ENCODE peak calls at places on chromosomes 11 and 22, in five cellular contexts. A, G, X, V and M are unnamed samples.

GRCh38 chr22:25536578-25536977 is 27.9 kb upstream of the GRK3 start:
- DNase-seq in A (no peak), V (no peak), X (no peak), G (no peak), M (no peak)

GRCh38 chr11:61072316-61073109 is 29.8 kb upstream of the CD5 start:
- DNase-seq in V (no peak), X (no peak), A (no peak), G (no peak), M (no peak)

GRCh38 chr11:129593098-129593497 is 217.4 kb downstream of the BARX2 start:
- DNase-seq in G (no peak), A (no peak), V (no peak), X (no peak), M (peak)

GRCh38 chr11:62431171-62431895 is 12.5 kb downstream of the SCGB1A1 start:
- DNase-seq in A (no peak), V (no peak), G (no peak), X (no peak), M (no peak)

GRCh38 chr11:87038235-87038960 is 664 bp downstream of the TMEM135 start:
- DNase-seq in G (no peak), V (no peak), X (no peak), A (peak), M (peak)

GRCh38 chr11:61697093-61697492 is 16.9 kb downstream of the DAGLA start:
- DNase-seq in V (no peak), G (no peak), X (no peak), A (no peak), M (peak)

GRCh38 chr11:40732107-40732506 is 727.3 kb downstream of the LRRC4C start:
- DNase-seq in V (no peak), A (no peak), G (no peak), X (no peak), M (no peak)

GRCh38 chr11:107457558-107458271 is at the start of gene CWF19L2:
- DNase-seq in V (peak), X (peak), A (peak), G (peak), M (peak)

GRCh38 chr11:57639321-57640067 is 10.2 kb downstream of the YPEL4 start:
- DNase-seq in X (peak), V (no peak), G (no peak), A (peak), M (no peak)

GRCh38 chr11:47257518-47258316 is at the start of gene NR1H3:
- DNase-seq in A (peak), X (peak), G (no peak), V (peak), M (peak)

GRCh38 chr22:44870021-44870420 is 117.6 kb downstream of the ARHGAP8 start:
- DNase-seq in X (no peak), A (no peak), V (peak), G (peak), M (peak)

GRCh38 chr11:28505216-28505615 is 397.0 kb downstream of the METTL15 start:
- DNase-seq in X (no peak), A (no peak), V (no peak), G (no peak), M (peak)

GRCh38 chr22:37559901-37560681 is at the start of gene CDC42EP1:
- DNase-seq in V (peak), A (peak), G (no peak), X (no peak), M (peak)

GRCh38 chr22:39226353-39226752 is 18.4 kb downstream of the PDGFB start:
- DNase-seq in X (no peak), V (no peak), G (no peak), A (no peak), M (no peak)

GRCh38 chr11:76672431-76673163 is 2.0 kb upstream of the LRRC32 start:
- DNase-seq in V (no peak), A (no peak), G (no peak), X (no peak), M (no peak)
- TF ChIP-seq JUND in V (no peak), A (no peak), G (no peak), X (no peak), M (no peak)

DNA sequence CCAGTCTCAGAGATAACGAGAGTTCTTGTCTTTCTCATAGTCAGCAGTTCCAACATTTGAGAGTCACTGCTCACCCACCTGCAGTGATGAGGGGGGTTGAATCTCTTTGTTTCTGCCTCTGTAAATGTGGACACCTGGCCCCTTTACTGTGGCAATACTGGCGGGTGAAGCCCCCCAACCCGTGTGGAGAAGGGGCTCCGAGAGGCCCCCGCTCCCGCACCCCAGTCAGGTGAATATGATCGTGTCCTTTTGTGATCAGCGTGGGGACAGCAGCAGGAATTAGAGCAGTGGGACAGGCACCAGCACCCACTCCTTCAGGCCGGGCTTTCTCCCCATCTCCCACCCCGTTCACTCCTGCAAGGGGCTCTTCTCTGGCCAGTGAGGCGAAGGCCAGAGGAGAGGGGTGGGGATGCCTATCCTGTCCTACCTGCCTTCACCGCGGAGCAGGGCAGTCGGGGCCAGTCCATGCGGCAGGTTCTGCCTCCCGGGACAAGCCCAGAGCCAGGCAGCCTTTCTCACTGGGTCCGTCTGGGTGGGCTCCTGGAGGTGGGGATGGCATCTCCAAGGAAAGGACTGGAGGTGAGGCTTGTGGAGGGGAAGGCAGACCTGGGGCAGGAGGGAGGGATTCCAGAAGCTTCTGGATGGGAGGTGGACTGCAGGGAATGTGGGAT is 12.7 kb upstream of the CELSR1 start:
- DNase-seq in G (no peak), V (no peak), A (no peak), X (no peak), M (no peak)
- TF ChIP-seq JUND in G (no peak), V (no peak), A (no peak), X (no peak), M (no peak)

GRCh38 chr22:21078916-21079315 is 33.2 kb downstream of the LRRC74B start:
- DNase-seq in A (peak), V (no peak), G (no peak), X (no peak), M (no peak)
- TF ChIP-seq JUND in A (no peak), V (no peak), G (no peak), X (no peak), M (no peak)

DNA sequence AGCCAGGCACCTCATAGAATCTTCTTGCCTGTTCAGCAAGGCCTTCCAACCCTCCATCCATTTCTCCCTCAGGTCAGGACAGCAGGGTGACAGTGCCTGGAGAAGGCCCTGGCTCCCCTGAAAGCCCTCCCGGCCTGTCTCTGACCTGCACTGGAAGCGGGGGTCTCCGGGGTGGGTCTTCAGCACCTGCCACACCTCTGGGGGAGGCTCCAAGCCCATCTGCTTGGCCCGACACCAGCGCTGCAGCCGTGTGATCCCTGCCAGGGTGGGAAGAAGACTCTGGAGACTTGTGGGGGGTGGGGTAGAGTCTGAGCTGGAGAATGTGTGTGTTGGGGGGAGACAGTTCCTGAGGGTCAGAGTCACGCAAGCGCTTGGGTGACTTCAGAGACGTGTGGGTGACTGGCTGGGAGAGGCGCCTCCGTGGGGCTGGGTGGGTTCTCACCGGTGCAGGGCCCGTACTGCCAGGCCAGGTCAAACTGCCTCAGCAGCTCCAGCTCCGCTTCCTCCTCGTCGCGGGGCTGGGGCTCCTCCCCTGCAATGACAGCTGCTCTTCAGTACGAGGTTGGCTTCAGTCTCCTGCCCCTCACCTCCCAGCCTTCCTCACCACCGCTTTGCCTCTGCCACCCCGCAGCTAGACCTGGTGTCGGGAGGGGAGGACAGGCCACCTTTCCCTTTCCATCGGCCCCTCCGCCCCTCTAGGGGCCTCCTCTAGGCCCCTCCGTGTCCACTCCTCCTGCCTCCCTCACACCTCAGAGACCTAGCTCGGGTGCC is 615 bp downstream of the POLD4 start:
- DNase-seq in V (peak), G (no peak), A (no peak), X (peak), M (peak)
- TF ChIP-seq JUND in V (no peak), G (no peak), A (no peak), X (no peak), M (no peak)

DNA sequence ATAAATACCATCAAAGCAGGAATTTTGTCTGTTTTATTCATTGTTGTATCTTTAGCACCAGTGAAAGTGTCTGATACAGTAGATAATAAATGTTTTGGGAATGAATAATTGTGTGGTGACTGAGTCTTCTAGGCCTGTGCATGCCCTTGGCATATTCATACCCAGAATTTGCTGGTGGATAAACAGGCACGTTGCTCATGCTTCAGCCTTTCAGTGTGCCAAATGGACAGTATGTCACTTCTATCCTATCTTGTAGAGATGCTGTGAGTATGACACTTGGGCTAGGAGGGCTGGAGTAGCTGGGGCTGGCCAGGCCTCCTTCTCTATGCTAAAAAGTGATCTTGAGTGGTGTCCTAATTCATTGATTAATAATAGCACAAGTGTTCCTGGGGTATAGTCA is 287.3 kb upstream of the DDI1 start:
- DNase-seq in X (no peak), G (no peak), V (no peak), A (no peak), M (no peak)
- TF ChIP-seq JUND in X (no peak), G (no peak), V (no peak), A (no peak), M (no peak)

GRCh38 chr11:64008283-64008931 is 22.2 kb downstream of the OTUB1 start:
- DNase-seq in G (no peak), A (no peak), V (no peak), X (no peak), M (no peak)

GRCh38 chr11:64007629-64008282 is 21.5 kb downstream of the OTUB1 start:
- DNase-seq in A (peak), G (peak), X (peak), V (peak), M (peak)

GRCh38 chr11:64010783-64011182 is 24.5 kb downstream of the OTUB1 start:
- DNase-seq in G (no peak), A (no peak), V (no peak), X (no peak), M (no peak)

GRCh38 chr11:64009710-64010109 is 23.5 kb downstream of the OTUB1 start:
- DNase-seq in V (no peak), X (no peak), A (no peak), G (no peak), M (no peak)

GRCh38 chr11:64009234-64009633 is 23.0 kb downstream of the OTUB1 start:
- DNase-seq in V (no peak), G (no peak), X (no peak), A (no peak), M (no peak)
- TF ChIP-seq JUND in V (no peak), G (no peak), X (no peak), A (no peak), M (no peak)